ENCODE peak calls at places on chromosomes 3 and 15, in four cellular contexts. I, S, Z and H are unnamed samples.

GRCh38 chr3:45774581-45775505 is 21.5 kb downstream of the SLC6A20 start:
- DNase-seq in I (no peak), Z (no peak), S (no peak), H (no peak)

GRCh38 chr3:113659121-113659531 is 37.3 kb downstream of the USF3 start:
- DNase-seq in I (no peak), S (no peak), Z (no peak), H (no peak)

GRCh38 chr3:88767746-88768145 is 339.7 kb upstream of the EPHA3 start:
- DNase-seq in S (no peak), I (no peak), Z (no peak), H (no peak)

GRCh38 chr15:82044373-82045178 is 1.2 kb downstream of the MEX3B start:
- DNase-seq in S (peak; percentile 73), I (peak; percentile 15), Z (peak; percentile 76), H (peak; percentile 42)

GRCh38 chr3:172181936-172182708 is 142.7 kb downstream of the FNDC3B start:
- DNase-seq in Z (peak; percentile 79), S (no peak), I (no peak), H (no peak)

GRCh38 chr3:76554717-76555116 is 485.2 kb upstream of the ROBO2 start:
- DNase-seq in Z (peak; percentile 71), S (no peak), I (no peak), H (peak; percentile 7)

GRCh38 chr3:134704556-134704955 is 53.7 kb upstream of the KY start:
- DNase-seq in Z (no peak), I (no peak), S (no peak), H (no peak)

GRCh38 chr15:63250312-63250965 is 27.0 kb upstream of the APH1B start:
- DNase-seq in I (no peak), Z (peak; percentile 97), S (no peak), H (peak; percentile 85)

GRCh38 chr3:13023251-13024055 is 49.8 kb downstream of the IQSEC1 start:
- DNase-seq in Z (no peak), S (peak; percentile 48), I (no peak), H (no peak)

GRCh38 chr15:75104804-75105557 is 81.6 kb downstream of the PPCDC start:
- DNase-seq in S (peak; percentile 46), Z (peak; percentile 85), I (no peak), H (peak; percentile 45)

GRCh38 chr15:63893866-63894661 is 60.3 kb upstream of the HERC1 start:
- DNase-seq in Z (no peak), I (no peak), S (peak; percentile 52), H (no peak)

GRCh38 chr3:119831022-119831421 is 49.1 kb downstream of the NR1I2 start:
- DNase-seq in Z (no peak), S (no peak), I (no peak), H (no peak)

GRCh38 chr3:150519026-150519425 is 27.3 kb downstream of the SERP1 start:
- DNase-seq in S (no peak), Z (no peak), I (no peak), H (no peak)

GRCh38 chr3:71050133-71050520 is 533.4 kb downstream of the FOXP1 start:
- DNase-seq in I (no peak), Z (peak; percentile 84), S (no peak), H (no peak)

GRCh38 chr15:46441294-46442062 is 806.6 kb downstream of the SQOR start:
- DNase-seq in Z (no peak), I (no peak), S (no peak), H (no peak)

GRCh38 chr3:162195147-162195546 is 698.5 kb downstream of the OTOL1 start:
- DNase-seq in S (no peak), I (no peak), Z (no peak), H (no peak)

GRCh38 chr15:68277131-68277604 is 377 bp upstream of the FEM1B start:
- DNase-seq in S (no peak), I (no peak), Z (no peak), H (no peak)

GRCh38 chr15:22915866-22916515 is 64.2 kb downstream of the CYFIP1 start:
- DNase-seq in S (no peak), I (no peak), Z (no peak), H (no peak)

GRCh38 chr3:117734431-117734830 is 1024.9 kb downstream of the TUSC7 start:
- DNase-seq in S (no peak), Z (peak; percentile 14), I (no peak), H (peak; percentile 41)

GRCh38 chr15:23686466-23687142 is 501 bp downstream of the NDN start:
- DNase-seq in S (peak; percentile 71), I (no peak), Z (no peak), H (no peak)

GRCh38 chr3:100041328-100041749 is 73.0 kb downstream of the FILIP1L start:
- DNase-seq in Z (peak; percentile 64), S (no peak), I (no peak), H (peak; percentile 77)

GRCh38 chr3:13077431-13078157 is 4.4 kb upstream of the IQSEC1 start:
- DNase-seq in S (no peak), I (no peak), Z (no peak), H (no peak)

GRCh38 chr15:45645026-45645980 is 10.5 kb downstream of the SQOR start:
- DNase-seq in I (no peak), S (no peak), Z (peak; percentile 75), H (no peak)

GRCh38 chr3:48504051-48504946 is at the start of gene SHISA5:
- DNase-seq in Z (peak; percentile 23), I (peak; percentile 65), S (peak; percentile 95), H (no peak)

GRCh38 chr3:16546186-16547004 is 32.9 kb upstream of the RFTN1 start:
- DNase-seq in Z (no peak), I (no peak), S (no peak), H (no peak)

GRCh38 chr15:42736178-42736792 is 643 bp downstream of the CDAN1 start:
- DNase-seq in I (no peak), Z (no peak), S (no peak), H (no peak)

GRCh38 chr15:58038426-58039106 is 26.9 kb downstream of the ALDH1A2 start:
- DNase-seq in S (no peak), I (no peak), Z (peak; percentile 48), H (no peak)

GRCh38 chr15:95757171-95757570 is 573.3 kb upstream of the NR2F2 start:
- DNase-seq in I (no peak), S (no peak), Z (no peak), H (no peak)

GRCh38 chr3:194064380-194065118 is 71.4 kb upstream of the HES1 start:
- DNase-seq in I (no peak), S (no peak), Z (no peak), H (no peak)

GRCh38 chr3:52512105-52512504 is 17.0 kb downstream of the STAB1 start:
- DNase-seq in Z (no peak), I (no peak), S (no peak), H (no peak)

GRCh38 chr3:164640586-164640985 is 437.7 kb downstream of the SI start:
- DNase-seq in Z (no peak), S (no peak), I (no peak), H (no peak)

GRCh38 chr3:76638006-76638405 is 401.9 kb upstream of the ROBO2 start:
- DNase-seq in S (no peak), I (no peak), Z (no peak), H (no peak)

GRCh38 chr3:27633224-27633545 is 88.9 kb downstream of the EOMES start:
- DNase-seq in S (no peak), I (no peak), Z (no peak), H (no peak)
- H3K27ac ChIP-seq in S (peak overlapping the region; percentile 77), I (peak overlapping the region; percentile 82), Z (peak overlapping the region; percentile 55), H (peak overlapping the region; percentile 63)

GRCh38 chr3:140552403-140552802 is 125.5 kb upstream of the TRIM42 start:
- DNase-seq in Z (no peak), S (no peak), I (no peak), H (no peak)

GRCh38 chr3:140541975-140542653 is 135.8 kb upstream of the TRIM42 start:
- DNase-seq in Z (no peak), I (no peak), S (no peak), H (no peak)

GRCh38 chr3:140545756-140546155 is 132.1 kb upstream of the TRIM42 start:
- DNase-seq in S (no peak), Z (no peak), I (no peak), H (no peak)

GRCh38 chr3:140545197-140545596 is 132.7 kb upstream of the TRIM42 start:
- DNase-seq in Z (no peak), S (no peak), I (no peak), H (no peak)

GRCh38 chr3:140546649-140547048 is 131.2 kb upstream of the TRIM42 start:
- DNase-seq in Z (no peak), I (no peak), S (no peak), H (no peak)
- TF ChIP-seq CTCF in Z (peak; percentile 18), I (no peak), S (no peak), H (no peak)

DNA sequence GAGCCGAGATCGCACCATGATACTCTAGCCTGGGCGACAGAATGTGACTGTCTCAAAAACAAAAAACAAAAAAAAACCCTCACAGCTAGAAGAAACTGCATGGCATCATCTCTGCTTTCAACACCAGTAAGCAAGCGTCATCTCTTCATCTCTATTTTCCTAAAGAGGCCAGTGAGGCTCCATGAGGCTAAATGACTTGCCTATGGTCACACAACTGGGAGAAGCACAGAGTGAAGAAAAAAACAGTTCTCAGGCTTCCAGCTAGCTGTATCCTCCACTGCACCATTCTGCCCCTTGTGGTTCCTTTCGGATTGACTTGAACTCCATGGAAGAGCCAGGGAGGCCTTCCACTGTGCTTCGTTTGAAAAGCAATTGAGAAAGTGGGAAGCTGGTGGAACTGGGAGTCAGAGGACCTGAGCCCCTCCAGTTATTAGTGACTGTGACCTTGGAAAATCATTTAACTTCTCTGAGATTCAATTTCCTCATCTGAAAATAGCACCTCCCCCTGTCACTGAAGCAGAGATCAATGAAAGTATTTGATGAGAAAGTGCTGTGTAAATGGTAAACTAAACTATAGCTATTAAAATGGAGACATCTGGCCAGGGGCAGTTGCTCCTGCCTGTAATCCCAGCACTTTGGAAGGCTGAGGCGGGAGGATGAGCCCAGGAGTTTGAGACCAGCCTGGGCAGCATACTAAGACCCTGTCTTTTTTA is 32.1 kb upstream of the DENND4A start:
- DNase-seq in S (no peak), I (no peak), Z (peak; percentile 60), H (no peak)
- H3K4me3 ChIP-seq in S (no peak overlapping the region), I (no peak overlapping the region), Z (no peak overlapping the region), H (no peak overlapping the region)

GRCh38 chr3:195178124-195178910 is 92.6 kb downstream of the XXYLT1 start:
- DNase-seq in Z (no peak), I (no peak), S (no peak), H (no peak)
- H3K27ac ChIP-seq in Z (no peak overlapping the region), I (no peak overlapping the region), S (no peak overlapping the region), H (no peak overlapping the region)

GRCh38 chr3:123258811-123259420 is 57.2 kb downstream of the SEC22A start:
- DNase-seq in I (no peak), S (no peak), Z (peak; percentile 34), H (peak; percentile 15)
- TF ChIP-seq CTCF in I (peak; percentile 60), S (peak; percentile 34), Z (peak; percentile 43), H (peak; percentile 64)

DNA sequence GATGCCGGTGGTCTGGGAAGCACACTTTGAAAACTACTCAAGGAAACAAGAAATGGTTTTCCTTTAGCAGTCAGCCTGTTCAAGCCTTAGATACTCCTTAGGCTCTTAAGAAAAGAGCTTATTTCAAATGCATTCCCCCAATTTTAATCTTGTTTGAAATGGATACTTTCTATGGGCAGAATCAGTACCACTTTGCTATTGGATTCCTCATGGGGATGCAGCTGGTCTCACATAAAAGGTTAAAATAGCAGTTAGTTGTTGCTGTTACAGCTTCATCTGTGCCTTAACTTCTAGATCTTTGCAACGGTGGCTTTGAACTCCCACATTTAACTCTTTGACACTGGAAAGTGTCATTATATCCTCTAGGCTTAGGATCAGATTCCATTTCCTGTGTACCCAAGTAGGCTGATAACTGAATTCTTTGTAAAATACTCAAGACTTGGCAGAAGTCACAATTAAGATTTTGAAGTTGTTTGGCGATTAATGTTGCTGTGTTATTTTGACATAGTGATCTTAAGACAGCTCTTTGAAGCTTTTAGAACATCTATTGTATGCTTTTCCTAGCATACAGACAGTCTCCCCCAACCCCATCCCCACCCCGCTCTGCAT is 2.2 kb downstream of the THBS1 start:
- DNase-seq in Z (no peak), S (no peak), I (no peak), H (no peak)
- H3K4me3 ChIP-seq in Z (peak overlapping the region; percentile 78), S (peak overlapping the region; percentile 86), I (peak overlapping the region; percentile 61), H (peak overlapping the region; percentile 99)

GRCh38 chr15:31265090-31265870 is 61.4 kb upstream of the KLF13 start:
- DNase-seq in S (peak; percentile 85), I (no peak), Z (no peak), H (no peak)
- H3K27ac ChIP-seq in S (peak overlapping the region; percentile 93), I (peak overlapping the region; percentile 34), Z (no peak overlapping the region), H (no peak overlapping the region)